ENCODE peak calls at places on chromosome 3, in four cellular contexts. P is HTR-8/SVneo; N is stimulated activated CD8-positive, alpha-beta memory T cell treated with anti-CD3 and anti-CD28 coated beads, Interleukin-15, amount 100 ng/mL, for 24 hours; V is MV-4-11. B is an unnamed sample.

GRCh38 chr3:170055209-170055608 is 17.4 kb downstream of the GPR160 start:
- DNase-seq in P (no peak), N (no peak), V (peak; percentile 62), B (no peak)

GRCh38 chr3:58626841-58627579 is 39.6 kb downstream of the FAM3D start:
- DNase-seq in P (no peak), N (no peak), V (no peak), B (no peak)

GRCh38 chr3:187183210-187183862 is 13.9 kb upstream of the RTP1 start:
- DNase-seq in P (no peak), N (no peak), V (peak; percentile 89), B (peak; percentile 69)

GRCh38 chr3:126136428-126137220 is 43.8 kb downstream of the ALDH1L1 start:
- DNase-seq in P (no peak), N (no peak), V (no peak), B (no peak)

GRCh38 chr3:102974333-102974732 is 539.5 kb downstream of the ZPLD1 start:
- DNase-seq in P (no peak), N (no peak), V (no peak), B (no peak)

GRCh38 chr3:48459331-48459730 is 12.8 kb downstream of the ATRIP start:
- DNase-seq in P (no peak), N (no peak), V (no peak), B (no peak)

GRCh38 chr3:66037330-66037985 is 1.3 kb downstream of the MAGI1 start:
- DNase-seq in P (no peak), N (no peak), V (no peak), B (no peak)

GRCh38 chr3:52119826-52120225 is 34.4 kb downstream of the POC1A start:
- DNase-seq in P (no peak), N (no peak), V (peak; percentile 54), B (no peak)

GRCh38 chr3:143648708-143649107 is 199.6 kb downstream of the SLC9A9 start:
- DNase-seq in P (no peak), N (no peak), V (no peak), B (no peak)

GRCh38 chr3:29183346-29184087 is 97.4 kb upstream of the RBMS3 start:
- DNase-seq in P (no peak), N (no peak), V (no peak), B (no peak)

GRCh38 chr3:108806316-108806715 is 16.3 kb upstream of the TRAT1 start:
- DNase-seq in P (no peak), N (no peak), V (no peak), B (no peak)

GRCh38 chr3:159760056-159760455 is 228.6 kb upstream of the IL12A start:
- DNase-seq in P (no peak), N (no peak), V (no peak), B (no peak)